ENCODE peak calls at places on chromosomes 12 and 14, in seven cellular contexts. D is HCT116, W is K562, A is SK-N-SH, R is H1, F is GM12878, X is HepG2. U is an unnamed sample.

GRCh38 chr14:105857223-105857815 is 330.9 kb downstream of the TMEM121 start:
- DNase-seq in D (no peak), W (no peak), A (no peak), R (no peak), F (no peak), X (no peak), U (no peak)

GRCh38 chr12:24850486-24850885 is 98.4 kb downstream of the BCAT1 start:
- DNase-seq in D (no peak), W (no peak), A (no peak), R (no peak), F (no peak), X (no peak), U (no peak)

GRCh38 chr12:49296034-49296835 is 1.3 kb downstream of the PRPH start:
- DNase-seq in D (no peak), W (peak), A (peak), R (peak), F (no peak), X (peak), U (peak)

GRCh38 chr14:92506230-92506629 is 7.4 kb upstream of the RIN3 start:
- DNase-seq in D (no peak), W (no peak), A (no peak), R (no peak), F (no peak), X (no peak), U (no peak)

GRCh38 chr12:32921397-32921796 is 24.8 kb upstream of the PKP2 start:
- DNase-seq in D (no peak), W (no peak), A (no peak), R (no peak), F (no peak), X (no peak), U (no peak)

GRCh38 chr14:74653386-74654138 is 41.5 kb upstream of the LTBP2 start:
- DNase-seq in D (no peak), W (no peak), A (no peak), R (no peak), F (no peak), X (no peak), U (no peak)

GRCh38 chr12:1576410-1577240 is 17.8 kb downstream of the FBXL14 start:
- DNase-seq in D (no peak), W (peak), A (peak), R (no peak), F (no peak), X (no peak), U (no peak)

GRCh38 chr14:96256420-96256819 is 410 bp downstream of the BDKRB1 start:
- DNase-seq in D (no peak), W (no peak), A (no peak), R (no peak), F (no peak), X (no peak), U (no peak)

GRCh38 chr12:13171921-13172859 is 24.3 kb upstream of the EMP1 start:
- DNase-seq in D (no peak), W (no peak), A (no peak), R (peak), F (no peak), X (no peak), U (no peak)

GRCh38 chr12:112018571-112019237 is 5.5 kb downstream of the ERP29 start:
- DNase-seq in D (no peak), W (no peak), A (no peak), R (no peak), F (no peak), X (no peak), U (no peak)

GRCh38 chr12:94710933-94711332 is 60.6 kb upstream of the TMCC3 start:
- DNase-seq in D (peak), W (peak), A (peak), R (no peak), F (no peak), X (peak), U (peak)

GRCh38 chr14:96245710-96246534 is 10.1 kb upstream of the BDKRB1 start:
- DNase-seq in D (no peak), W (no peak), A (no peak), R (no peak), F (no peak), X (no peak), U (no peak)

DNA sequence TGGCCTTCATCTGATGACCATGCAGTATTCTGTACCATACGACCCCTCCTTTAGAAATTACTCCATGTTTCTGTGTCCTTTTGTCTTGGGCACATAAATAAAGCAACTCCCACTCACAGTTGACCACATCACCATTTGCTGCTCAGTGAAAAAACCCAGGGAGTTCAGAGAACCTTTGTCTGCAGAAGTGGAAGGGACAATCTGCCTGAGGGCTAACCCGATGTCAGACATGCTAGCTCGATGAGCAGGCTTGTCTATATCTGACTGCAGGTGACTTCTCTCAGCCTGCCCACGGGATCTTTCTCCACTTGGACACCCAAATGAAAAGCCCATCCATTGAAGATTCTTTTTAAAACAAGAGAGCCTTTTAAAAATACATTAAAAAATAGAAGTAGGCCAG is 45.7 kb upstream of the GRIP1 start:
- DNase-seq in D (no peak), W (no peak), A (no peak), R (no peak), F (no peak), X (no peak), U (no peak)
- TF ChIP-seq JUND in D (no peak), W (no peak), A (no peak), R (no peak), F (no peak), X (no peak), U (no peak)

GRCh38 chr12:67362526-67362925 is 93.4 kb downstream of the CAND1 start:
- DNase-seq in D (no peak), W (peak), A (no peak), R (no peak), F (no peak), X (no peak), U (no peak)

GRCh38 chr12:67366530-67367196 is 97.5 kb downstream of the CAND1 start:
- DNase-seq in D (no peak), W (no peak), A (no peak), R (no peak), F (no peak), X (no peak), U (no peak)

GRCh38 chr12:67367843-67368242 is 98.7 kb downstream of the CAND1 start:
- DNase-seq in D (no peak), W (no peak), A (no peak), R (no peak), F (no peak), X (no peak), U (no peak)

GRCh38 chr12:67365131-67365530 is 96.0 kb downstream of the CAND1 start:
- DNase-seq in D (no peak), W (no peak), A (no peak), R (no peak), F (no peak), X (no peak), U (no peak)

DNA sequence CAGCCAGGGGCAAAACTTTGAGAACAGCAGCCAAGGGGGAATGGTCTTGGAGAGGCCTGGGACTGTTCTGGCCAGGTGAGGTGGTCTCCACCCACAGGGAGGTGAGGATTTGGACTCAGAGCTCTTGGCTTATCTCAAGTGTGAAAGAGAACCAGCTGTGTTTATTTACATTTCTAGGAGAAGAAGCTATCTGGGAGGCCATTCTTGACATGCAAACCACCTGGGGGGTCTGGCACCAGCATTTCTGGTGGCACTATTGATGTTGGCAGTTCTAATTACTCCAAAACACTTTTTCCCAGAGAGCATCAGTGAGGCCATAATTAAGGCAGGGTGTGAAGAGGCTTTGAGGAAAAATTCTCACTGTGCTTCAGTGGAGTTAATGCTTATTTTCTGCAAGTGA is 95.1 kb downstream of the CAND1 start:
- DNase-seq in D (no peak), W (no peak), A (no peak), R (no peak), F (no peak), X (no peak), U (no peak)
- TF ChIP-seq JUND in D (no peak), W (no peak), A (no peak), R (no peak), F (no peak), X (no peak), U (no peak)

GRCh38 chr12:89707623-89707991 is 1.0 kb downstream of the ATP2B1 start:
- DNase-seq in D (no peak), W (peak), A (peak), R (peak), F (no peak), X (peak), U (no peak)

GRCh38 chr12:89704457-89704856 is 4.2 kb downstream of the ATP2B1 start:
- DNase-seq in D (no peak), W (no peak), A (no peak), R (no peak), F (no peak), X (no peak), U (no peak)

GRCh38 chr12:89707992-89708792 is 446 bp downstream of the ATP2B1 start:
- DNase-seq in D (no peak), W (peak), A (peak), R (peak), F (no peak), X (no peak), U (peak)

GRCh38 chr12:89708793-89709156 is at the start of gene ATP2B1:
- DNase-seq in D (peak), W (peak), A (peak), R (peak), F (peak), X (peak), U (peak)

GRCh38 chr12:89706551-89707348 is 1.9 kb downstream of the ATP2B1 start:
- DNase-seq in D (no peak), W (no peak), A (peak), R (no peak), F (no peak), X (no peak), U (no peak)
- TF ChIP-seq JUND in D (no peak), W (no peak), A (no peak), R (no peak), F (no peak), X (no peak), U (no peak)

DNA sequence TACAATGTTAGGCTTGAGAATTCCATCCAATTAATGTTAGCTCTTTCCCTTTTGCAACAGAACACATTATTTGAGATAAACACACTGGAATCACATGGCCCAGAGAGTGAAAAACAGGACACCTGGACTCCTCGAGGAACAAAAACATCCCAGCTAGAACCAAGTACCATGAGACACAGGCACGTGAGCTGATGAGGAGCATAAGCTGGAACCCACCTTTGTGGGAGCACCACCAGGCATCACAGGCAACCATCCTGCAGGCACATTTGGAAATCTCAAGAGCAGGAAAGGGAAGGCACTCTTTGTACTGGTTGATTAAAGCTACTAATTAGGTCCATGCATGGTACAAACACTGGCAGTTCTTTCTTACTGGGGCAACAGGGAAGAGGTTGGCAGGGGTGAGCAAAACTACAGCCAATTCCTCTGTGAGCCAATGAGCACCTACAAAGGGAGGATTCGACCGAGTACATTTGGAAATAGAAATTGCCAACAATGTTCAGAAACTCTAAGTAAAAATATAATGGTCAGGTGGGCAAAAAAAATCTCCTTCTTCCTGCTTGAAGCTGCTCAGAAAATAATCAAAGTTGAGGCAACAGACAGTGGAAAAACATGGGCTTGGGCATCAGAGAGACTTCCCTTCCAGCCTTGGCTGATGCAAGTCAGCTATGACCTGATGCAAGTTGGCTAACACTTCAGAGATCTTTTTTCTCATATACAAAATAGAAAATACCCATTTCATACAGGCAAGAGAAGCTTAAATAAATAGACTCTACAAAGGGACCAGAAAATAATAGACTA is 216.7 kb downstream of the NUAK1 start:
- DNase-seq in D (no peak), W (no peak), A (no peak), R (no peak), F (no peak), X (no peak), U (no peak)
- TF ChIP-seq JUND in D (no peak), W (peak), A (no peak), R (no peak), F (no peak), X (no peak), U (no peak)

GRCh38 chr12:74119811-74120362 is 417.7 kb upstream of the ATXN7L3B start:
- DNase-seq in D (no peak), W (no peak), A (no peak), R (no peak), F (no peak), X (no peak), U (no peak)
- TF ChIP-seq JUND in D (no peak), W (no peak), A (no peak), R (no peak), F (no peak), X (no peak), U (no peak)

GRCh38 chr12:29273178-29273843 is 107.7 kb downstream of the ERGIC2 start:
- DNase-seq in D (no peak), W (no peak), A (no peak), R (no peak), F (no peak), X (no peak), U (no peak)

GRCh38 chr12:29282452-29282851 is 98.5 kb downstream of the ERGIC2 start:
- DNase-seq in D (no peak), W (no peak), A (peak), R (no peak), F (no peak), X (no peak), U (no peak)

GRCh38 chr12:29275834-29276233 is 105.1 kb downstream of the ERGIC2 start:
- DNase-seq in D (no peak), W (no peak), A (no peak), R (no peak), F (no peak), X (no peak), U (no peak)

GRCh38 chr12:29283969-29284368 is 97.0 kb downstream of the ERGIC2 start:
- DNase-seq in D (no peak), W (no peak), A (no peak), R (no peak), F (no peak), X (no peak), U (no peak)

GRCh38 chr12:29278673-29279420 is 102.1 kb downstream of the ERGIC2 start:
- DNase-seq in D (no peak), W (no peak), A (no peak), R (no peak), F (no peak), X (no peak), U (no peak)
- TF ChIP-seq JUND in D (no peak), W (no peak), A (peak), R (no peak), F (no peak), X (no peak), U (no peak)

GRCh38 chr14:24612186-24612585 is 2.7 kb upstream of the GZMH start:
- DNase-seq in D (no peak), W (peak), A (no peak), R (no peak), F (no peak), X (peak), U (peak)

GRCh38 chr14:24605435-24606190 is 3.9 kb downstream of the GZMH start:
- DNase-seq in D (peak), W (peak), A (peak), R (peak), F (no peak), X (peak), U (no peak)

GRCh38 chr14:24609667-24610344 is at the start of gene GZMH:
- DNase-seq in D (no peak), W (no peak), A (no peak), R (no peak), F (no peak), X (no peak), U (no peak)

GRCh38 chr14:24607081-24607480 is 2.4 kb downstream of the GZMH start:
- DNase-seq in D (no peak), W (no peak), A (no peak), R (no peak), F (no peak), X (no peak), U (no peak)

GRCh38 chr14:24607635-24608492 is 1.6 kb downstream of the GZMH start:
- DNase-seq in D (no peak), W (no peak), A (no peak), R (no peak), F (no peak), X (no peak), U (no peak)
- TF ChIP-seq JUND in D (no peak), W (no peak), A (no peak), R (no peak), F (no peak), X (no peak), U (no peak)

GRCh38 chr12:54230555-54230954 is 41.8 kb upstream of the SMUG1 start:
- DNase-seq in D (no peak), W (no peak), A (no peak), R (no peak), F (no peak), X (no peak), U (no peak)
- TF ChIP-seq JUND in D (no peak), W (no peak), A (no peak), R (no peak), F (no peak), X (no peak), U (no peak)

GRCh38 chr14:75689012-75689411 is 28.0 kb downstream of the TTLL5 start:
- DNase-seq in D (no peak), W (no peak), A (no peak), R (no peak), F (no peak), X (no peak), U (no peak)
- TF ChIP-seq JUND in D (no peak), W (no peak), A (no peak), R (no peak), F (no peak), X (no peak), U (no peak)

GRCh38 chr12:31456562-31456961 is 130.6 kb upstream of the SINHCAF start:
- DNase-seq in D (no peak), W (no peak), A (no peak), R (no peak), F (no peak), X (no peak), U (no peak)
- TF ChIP-seq JUND in D (no peak), W (no peak), A (no peak), R (no peak), F (no peak), X (no peak), U (no peak)

U was measured in T47D.